ENCODE peak calls at places on chromosome 19, in four cellular contexts. D, B, L and T are unnamed samples.

GRCh38 chr19:14059093-14059480 is 2.8 kb downstream of the PALM3 start:
- DNase-seq in D (peak), B (no peak), L (no peak), T (no peak)

GRCh38 chr19:2923510-2923909 is 21.3 kb downstream of the ZNF77 start:
- DNase-seq in D (no peak), B (no peak), L (no peak), T (no peak)

GRCh38 chr19:34120846-34121639 is 51.3 kb upstream of the LSM14A start:
- DNase-seq in D (no peak), B (peak), L (no peak), T (no peak)

GRCh38 chr19:5588441-5588840 is 20.7 kb upstream of the TINCR start:
- DNase-seq in D (no peak), B (no peak), L (no peak), T (no peak)

GRCh38 chr19:40119380-40119779 is 28.6 kb upstream of the ZNF780A start:
- DNase-seq in D (no peak), B (no peak), L (no peak), T (no peak)

GRCh38 chr19:31378404-31378803 is 29.2 kb upstream of the TSHZ3 start:
- DNase-seq in D (peak), B (peak), L (peak), T (no peak)

GRCh38 chr19:19475845-19476828 is 39.2 kb downstream of the TSSK6 start:
- DNase-seq in D (no peak), B (no peak), L (no peak), T (no peak)

GRCh38 chr19:6318772-6319171 is 14.6 kb downstream of the ACER1 start:
- DNase-seq in D (no peak), B (peak), L (no peak), T (no peak)

GRCh38 chr19:30222428-30222873 is 149.7 kb upstream of the ZNF536 start:
- DNase-seq in D (no peak), B (no peak), L (no peak), T (no peak)

GRCh38 chr19:56701895-56702294 is 30.3 kb upstream of the ZNF835 start:
- DNase-seq in D (no peak), B (no peak), L (no peak), T (no peak)

GRCh38 chr19:3149526-3150505 is 14.0 kb downstream of the GNA15 start:
- DNase-seq in D (no peak), B (no peak), L (no peak), T (no peak)

GRCh38 chr19:1268392-1269064 is 604 bp upstream of the CIRBP start:
- DNase-seq in D (no peak), B (no peak), L (no peak), T (peak)

GRCh38 chr19:1269478-1270167 is 491 bp downstream of the CIRBP start:
- DNase-seq in D (peak), B (no peak), L (peak), T (no peak)

GRCh38 chr19:1270168-1270853 is 1.2 kb downstream of the CIRBP start:
- DNase-seq in D (no peak), B (no peak), L (no peak), T (peak)

GRCh38 chr19:1267441-1268391 is 1.4 kb upstream of the CIRBP start:
- DNase-seq in D (no peak), B (no peak), L (peak), T (no peak)

GRCh38 chr19:1269065-1269477 is at the start of gene CIRBP:
- DNase-seq in D (peak), B (peak), L (peak), T (peak)
- TF ChIP-seq POLR2A in D (peak), B (peak), L (peak), T (peak)

GRCh38 chr19:45766293-45766918 is 2.6 kb downstream of the SIX5 start:
- DNase-seq in D (no peak), B (no peak), L (peak), T (no peak)

GRCh38 chr19:45768644-45769053 is 403 bp downstream of the SIX5 start:
- DNase-seq in D (peak), B (peak), L (no peak), T (no peak)

GRCh38 chr19:45766919-45767346 is 2.1 kb downstream of the SIX5 start:
- DNase-seq in D (no peak), B (no peak), L (peak), T (no peak)

GRCh38 chr19:45767881-45768643 is 990 bp downstream of the SIX5 start:
- DNase-seq in D (peak), B (peak), L (peak), T (no peak)

DNA sequence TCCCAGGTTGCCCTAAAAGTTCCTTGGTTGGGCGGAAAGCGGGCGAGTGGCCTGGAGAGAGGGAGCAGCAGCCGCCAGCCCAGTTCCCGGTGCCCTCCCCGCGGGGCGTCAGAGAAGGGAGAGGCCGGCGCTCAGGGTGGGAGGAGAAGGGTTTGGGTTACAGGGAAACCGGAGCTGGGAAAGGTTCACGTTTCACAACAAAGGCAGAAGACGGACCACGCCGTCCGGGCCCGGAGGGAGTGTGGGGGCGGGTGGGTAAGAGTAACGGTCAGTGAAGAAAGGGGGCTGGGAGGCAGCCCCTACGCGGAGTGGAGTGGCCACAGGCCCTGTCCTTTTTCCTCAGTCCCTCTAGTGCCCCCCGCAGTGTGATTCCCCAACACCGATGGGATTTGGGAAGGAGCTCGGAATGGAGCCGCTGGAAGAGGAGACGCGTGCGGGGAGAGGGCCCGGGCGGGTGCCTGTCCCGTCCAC is 1.6 kb downstream of the SIX5 start:
- DNase-seq in D (peak), B (peak), L (peak), T (no peak)
- TF ChIP-seq POLR2A in D (peak), B (no peak), L (peak), T (peak)

DNA sequence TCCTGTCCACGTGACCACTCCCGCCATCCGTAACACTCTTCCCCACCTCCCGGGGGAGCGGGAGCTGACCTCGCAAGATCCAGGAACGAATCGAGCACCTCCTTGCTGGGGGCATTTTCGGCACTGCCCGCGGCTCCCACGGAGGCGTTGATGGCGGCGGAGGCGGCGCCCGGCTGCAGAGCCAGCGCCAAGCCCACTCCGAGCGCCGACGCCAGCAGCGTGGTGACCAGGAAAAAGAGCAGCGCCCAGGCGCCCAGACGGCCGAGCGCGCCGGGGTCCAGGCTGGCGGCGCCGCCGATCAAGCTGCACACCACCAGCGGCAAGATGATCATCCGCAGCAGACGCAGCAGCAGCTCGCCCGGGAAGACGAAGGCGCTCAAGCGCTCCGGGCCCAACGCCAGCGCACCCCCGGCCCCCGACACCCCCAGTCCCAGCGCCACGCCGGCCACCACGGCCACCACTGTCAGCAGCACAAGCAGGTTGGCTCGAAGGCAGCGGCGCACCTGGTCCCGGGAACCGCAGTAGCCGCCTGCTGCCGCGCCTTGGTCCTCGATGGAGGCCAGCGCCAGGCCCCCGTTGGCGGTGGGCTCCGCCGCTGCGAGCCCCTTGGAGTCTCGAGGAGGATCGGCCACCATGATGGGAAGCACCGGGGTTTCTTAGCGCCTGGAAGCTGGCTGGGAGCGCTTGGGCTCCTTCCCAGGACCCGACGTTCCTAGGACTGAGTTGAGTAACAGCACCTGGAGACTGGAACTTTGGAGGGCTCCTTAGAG is 878 bp downstream of the SLC1A5 start:
- DNase-seq in D (peak), B (no peak), L (peak), T (no peak)
- TF ChIP-seq POLR2A in D (peak), B (peak), L (no peak), T (no peak)

GRCh38 chr19:50187937-50188336 is 15.5 kb upstream of the MYH14 start:
- DNase-seq in D (peak), B (no peak), L (no peak), T (no peak)
- TF ChIP-seq POLR2A in D (peak), B (no peak), L (no peak), T (no peak)

DNA sequence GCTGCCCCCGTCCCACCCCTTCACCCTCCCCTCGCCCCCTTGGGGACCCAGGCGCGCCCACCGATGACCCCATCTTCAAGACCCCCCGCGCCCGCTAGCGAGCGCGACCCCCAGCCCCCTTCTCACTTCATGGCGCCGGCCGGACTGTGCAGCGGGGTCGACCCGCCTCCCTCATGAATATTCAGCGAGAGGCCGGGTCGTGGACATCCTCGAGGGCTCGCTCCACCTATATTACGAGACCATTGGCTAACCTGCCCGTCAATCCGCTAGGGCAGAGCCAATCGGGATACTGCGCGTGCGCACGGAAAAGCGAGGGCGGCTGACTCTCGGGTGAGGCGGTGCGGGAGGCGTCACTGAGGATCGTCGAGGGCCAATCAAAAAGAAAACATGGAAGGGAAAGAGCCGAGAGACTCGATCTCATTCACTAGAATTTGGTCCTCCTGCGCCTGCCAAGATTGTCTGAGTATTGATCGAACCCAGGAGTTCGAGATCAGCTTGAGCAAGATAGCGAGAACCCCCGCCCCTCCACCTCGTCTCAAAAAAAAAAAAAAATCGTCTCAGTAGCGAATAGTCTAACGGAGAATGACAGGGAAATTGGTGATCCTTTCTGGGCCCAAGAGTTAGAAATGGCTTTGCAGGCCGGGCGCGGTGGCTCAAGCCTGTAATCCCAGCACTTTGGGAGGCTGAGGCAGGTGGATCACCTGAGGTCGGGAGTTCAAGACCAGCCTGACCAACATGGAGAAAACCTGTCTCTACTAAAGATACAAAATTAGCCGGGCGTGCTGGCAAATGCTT is at the start of gene ERCC2:
- DNase-seq in D (peak), B (peak), L (peak), T (peak)
- TF ChIP-seq POLR2A in D (peak), B (peak), L (no peak), T (no peak)

GRCh38 chr19:16076154-16076957 is at the start of gene TPM4:
- DNase-seq in D (peak), B (peak), L (peak), T (peak)
- TF ChIP-seq POLR2A in D (peak), B (peak), L (peak), T (peak)

GRCh38 chr19:52291781-52292180 is 5.2 kb upstream of the ZNF480 start:
- DNase-seq in D (no peak), B (no peak), L (no peak), T (no peak)
- TF ChIP-seq POLR2A in D (no peak), B (no peak), L (no peak), T (no peak)